ENCODE peak calls at places on chromosomes 1 and 21, in six cellular contexts. Y is heart right ventricle, H is BE2C, F is testis, J is cardiac muscle cell, T is mucosa of descending colon. I is an unnamed sample. For H3K4me1, the result is how much of the 10 kb centered on the place peaks cover.

GRCh38 chr1:65055754-65056153 is 89.4 kb upstream of the JAK1 start:
- DNase-seq in Y (no peak), H (no peak), F (no peak), J (peak), T (no peak), I (no peak)

GRCh38 chr1:159936284-159936904 is 9.0 kb downstream of the IGSF9 start:
- DNase-seq in Y (peak), H (peak), F (peak), J (peak), T (peak), I (peak)

GRCh38 chr21:44653656-44654575 is 543 bp downstream of the KRTAP12-4 start:
- DNase-seq in Y (no peak), H (no peak), F (no peak), J (no peak), T (no peak), I (peak)

GRCh38 chr1:231695439-231696255 is 69.1 kb downstream of the DISC1 start:
- DNase-seq in Y (no peak), H (peak), F (no peak), J (peak), T (no peak), I (no peak)

GRCh38 chr1:94039514-94039870 is 81.5 kb downstream of the ABCA4 start:
- DNase-seq in Y (peak), H (peak), F (peak), J (peak), T (peak), I (peak)

GRCh38 chr1:228488107-228488817 is 1.1 kb downstream of the RNF187 start:
- DNase-seq in Y (no peak), H (no peak), F (no peak), J (no peak), T (no peak), I (no peak)

GRCh38 chr1:246367046-246367445 is 140.0 kb downstream of the SMYD3 start:
- DNase-seq in Y (no peak), H (no peak), F (no peak), J (peak), T (no peak), I (no peak)

GRCh38 chr1:161159087-161159914 is at the start of gene USP21:
- DNase-seq in Y (peak), H (peak), F (peak), J (peak), T (peak), I (peak)

GRCh38 chr1:84247425-84248220 is 53.9 kb upstream of the SAMD13 start:
- DNase-seq in Y (no peak), H (no peak), F (no peak), J (peak), T (no peak), I (no peak)

GRCh38 chr1:48767957-48768510 is 8.7 kb downstream of the BEND5 start:
- DNase-seq in Y (no peak), H (no peak), F (no peak), J (no peak), T (no peak), I (no peak)

GRCh38 chr1:39268906-39269305 is 64.4 kb downstream of the MACF1 start:
- DNase-seq in Y (no peak), H (no peak), F (no peak), J (no peak), T (no peak), I (no peak)

GRCh38 chr1:223423641-223424233 is 30.5 kb downstream of the CCDC185 start:
- DNase-seq in Y (no peak), H (no peak), F (no peak), J (peak), T (no peak), I (no peak)

GRCh38 chr1:234963180-234963903 is 165.3 kb downstream of the TOMM20 start:
- DNase-seq in Y (peak), H (no peak), F (peak), J (peak), T (peak), I (peak)

GRCh38 chr1:234961468-234962339 is 166.9 kb downstream of the TOMM20 start:
- DNase-seq in Y (peak), H (no peak), F (peak), J (peak), T (no peak), I (no peak)

GRCh38 chr1:234963904-234964702 is 164.5 kb downstream of the TOMM20 start:
- DNase-seq in Y (peak), H (no peak), F (peak), J (no peak), T (no peak), I (no peak)

GRCh38 chr1:234960722-234961467 is 167.7 kb downstream of the TOMM20 start:
- DNase-seq in Y (no peak), H (no peak), F (peak), J (peak), T (peak), I (no peak)

DNA sequence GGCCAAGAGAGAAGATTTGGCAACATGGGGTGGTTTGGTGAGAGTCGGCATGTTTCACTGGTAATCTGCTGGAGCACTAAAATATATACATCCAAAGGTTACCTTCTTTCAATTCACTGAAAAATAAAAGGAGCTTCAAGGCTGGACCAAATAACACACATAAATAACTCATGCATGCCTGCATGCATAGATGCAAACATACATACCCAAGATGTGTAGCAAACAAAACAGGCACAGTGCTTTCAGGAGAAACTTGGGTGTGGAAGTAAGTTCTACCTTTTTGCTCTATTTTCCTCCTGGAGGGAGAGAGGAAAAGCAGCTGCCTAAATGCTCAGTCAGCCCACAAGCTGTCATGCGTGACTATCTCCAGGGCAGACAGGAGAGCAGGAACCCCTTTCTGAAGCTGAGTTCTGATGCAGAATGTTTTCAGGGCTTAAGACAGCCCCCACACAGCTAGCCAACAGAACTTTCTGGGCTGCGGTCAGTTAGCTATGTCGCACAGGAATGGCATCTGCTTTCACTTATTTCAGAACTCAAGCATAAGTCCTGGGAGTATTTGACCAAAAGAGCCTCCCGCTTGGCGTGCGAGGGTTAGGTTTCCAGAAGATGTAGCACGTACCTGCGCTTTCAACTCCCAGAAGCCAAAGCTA is 166.2 kb downstream of the TOMM20 start:
- DNase-seq in Y (peak), H (peak), F (peak), J (peak), T (no peak), I (peak)
- H3K4me1 ChIP-seq in Y (under half), H (under half), F (under half), J (under half), T (half or more), I (half or more)

GRCh38 chr1:237492359-237492758 is 398.4 kb downstream of the ZP4 start:
- DNase-seq in Y (no peak), H (no peak), F (no peak), J (no peak), T (no peak), I (no peak)
- TF ChIP-seq CTCF in Y (no peak), H (peak), F (no peak), J (no peak), T (no peak), I (no peak)

DNA sequence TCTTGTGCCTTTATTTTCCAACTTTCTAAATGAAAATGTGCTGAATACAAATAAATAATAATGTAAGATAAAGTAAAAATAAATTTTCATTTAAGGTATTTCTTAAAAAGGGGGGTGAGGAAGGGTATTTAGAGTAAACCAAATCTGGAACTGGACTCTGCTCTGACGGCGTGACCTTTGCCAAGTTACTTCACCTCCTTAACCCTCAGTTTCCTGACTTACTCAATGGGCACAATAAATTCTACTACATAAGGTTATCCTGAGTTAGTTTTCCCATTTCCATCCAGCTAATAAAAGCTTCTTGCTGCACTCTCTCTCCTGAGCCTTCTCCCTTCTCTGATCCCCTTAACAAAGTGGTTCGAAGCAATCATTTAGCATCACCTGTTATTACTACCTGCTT is 93.9 kb downstream of the NID1 start:
- DNase-seq in Y (no peak), H (no peak), F (no peak), J (no peak), T (no peak), I (no peak)
- H3K4me3 ChIP-seq in Y (no peak), H (no peak), F (no peak), J (no peak), T (no peak), I (no peak)

DNA sequence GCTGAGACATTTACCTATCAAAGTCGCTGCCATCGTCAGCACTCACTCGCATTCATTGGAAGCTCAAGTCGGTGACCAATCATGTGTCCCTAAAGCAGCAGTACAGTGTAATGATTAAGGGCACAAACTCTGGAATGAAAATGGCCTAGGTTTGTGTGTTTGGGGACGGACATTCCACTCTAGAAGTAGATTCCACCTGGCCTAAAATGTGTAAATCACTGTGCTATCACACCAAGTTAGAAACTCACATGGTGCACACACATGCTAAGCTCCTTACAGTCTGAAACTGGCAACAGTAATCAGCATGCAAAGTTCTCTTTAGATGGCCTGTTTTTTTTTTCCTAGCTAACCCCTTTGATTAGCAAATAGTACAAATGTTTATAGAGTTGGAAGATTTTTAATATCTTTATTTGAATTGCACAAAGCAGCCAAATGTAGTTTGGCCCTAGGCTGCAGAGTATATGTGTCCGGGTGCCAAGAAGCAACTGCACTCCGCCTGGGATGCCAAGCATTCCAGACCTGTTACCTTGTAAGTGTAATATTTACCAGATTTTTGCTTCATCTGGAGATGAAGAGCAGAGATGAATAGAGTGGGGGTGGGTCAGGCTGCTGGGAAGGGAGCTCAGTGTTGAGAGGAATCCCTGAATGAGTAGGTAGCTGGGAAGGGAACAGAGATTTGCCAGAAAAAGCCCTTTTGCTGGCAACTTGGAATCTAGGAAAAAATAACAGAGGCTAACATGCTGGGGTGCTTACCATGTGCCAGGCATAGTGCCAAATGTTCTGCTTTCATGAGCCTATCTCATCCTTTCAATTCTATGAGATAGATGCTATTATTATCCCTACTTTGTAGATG is 35.2 kb downstream of the TGFB2 start:
- DNase-seq in Y (no peak), H (no peak), F (peak), J (peak), T (no peak), I (no peak)
- H3K4me1 ChIP-seq in Y (under half), H (under half), F (under half), J (half or more), T (under half), I (under half)

GRCh38 chr1:147080671-147081394 is 91.4 kb downstream of the PRKAB2 start:
- DNase-seq in Y (no peak), H (no peak), F (no peak), J (no peak), T (no peak), I (no peak)

GRCh38 chr1:147078606-147079399 is 93.5 kb downstream of the PRKAB2 start:
- DNase-seq in Y (no peak), H (no peak), F (no peak), J (no peak), T (no peak), I (no peak)

GRCh38 chr1:147080013-147080661 is 92.1 kb downstream of the PRKAB2 start:
- DNase-seq in Y (no peak), H (no peak), F (no peak), J (no peak), T (no peak), I (no peak)

GRCh38 chr1:147077936-147078605 is 94.2 kb downstream of the PRKAB2 start:
- DNase-seq in Y (no peak), H (no peak), F (no peak), J (no peak), T (no peak), I (no peak)

GRCh38 chr1:147079400-147080012 is 92.8 kb downstream of the PRKAB2 start:
- DNase-seq in Y (no peak), H (no peak), F (no peak), J (no peak), T (no peak), I (no peak)
- TF ChIP-seq CTCF in Y (no peak), H (no peak), F (no peak), J (no peak), T (no peak), I (no peak)

DNA sequence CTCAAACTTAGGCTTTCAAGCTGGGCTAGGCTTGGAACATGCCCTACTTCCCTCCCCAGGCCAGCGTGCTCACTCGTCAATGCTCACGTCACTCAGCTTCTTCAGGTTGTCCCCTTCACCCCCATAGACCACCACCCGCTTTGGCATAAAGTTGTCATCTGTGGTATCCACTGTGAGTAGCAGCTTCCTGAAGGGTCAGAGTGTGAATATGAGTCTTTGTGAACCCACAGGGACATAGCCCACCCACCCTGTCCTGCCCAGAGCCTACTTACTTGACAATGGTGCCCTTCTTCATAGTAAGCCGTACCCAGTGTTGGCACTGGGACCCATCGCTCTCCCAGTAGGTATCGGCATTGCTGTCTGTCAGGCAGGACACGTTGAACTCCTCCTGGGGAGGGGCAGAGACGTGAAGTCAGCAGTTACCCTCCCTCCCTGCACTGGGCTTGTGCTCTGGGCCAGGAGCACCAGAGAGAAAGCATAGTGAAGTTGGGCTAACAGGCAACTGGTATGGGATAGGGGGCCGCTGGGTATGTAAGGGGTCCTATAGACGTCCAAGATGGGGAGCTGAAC is 1.7 kb downstream of the HECTD3 start:
- DNase-seq in Y (no peak), H (no peak), F (no peak), J (no peak), T (no peak), I (no peak)
- H3K4me3 ChIP-seq in Y (peak), H (no peak), F (no peak), J (no peak), T (no peak), I (no peak)